ENCODE peak calls at places on chromosomes 3 and 15, in four cellular contexts. One of them, this sample, is unnamed.

GRCh38 chr3:38000242-38000916 is 9.8 kb downstream of the VILL start:
- DNase-seq in neural crest cell: no peak
- DNase-seq in stimulated activated CD8-positive, alpha-beta memory T cell treated with anti-CD3 and anti-CD28 coated beads, Interleukin-15, amount 100 ng/mL, for 4 hours: no peak
- DNase-seq in M059J: no peak
- DNase-seq in this sample: no peak

GRCh38 chr15:57553526-57553925 is 38.2 kb upstream of the MYZAP start:
- DNase-seq in neural crest cell: no peak
- DNase-seq in stimulated activated CD8-positive, alpha-beta memory T cell treated with anti-CD3 and anti-CD28 coated beads, Interleukin-15, amount 100 ng/mL, for 4 hours: no peak
- DNase-seq in M059J: no peak
- DNase-seq in this sample: no peak

GRCh38 chr3:179840985-179841384 is 188.1 kb downstream of the USP13 start:
- DNase-seq in neural crest cell: no peak
- DNase-seq in stimulated activated CD8-positive, alpha-beta memory T cell treated with anti-CD3 and anti-CD28 coated beads, Interleukin-15, amount 100 ng/mL, for 4 hours: no peak
- DNase-seq in M059J: peak
- DNase-seq in this sample: peak

GRCh38 chr15:78691873-78692421 is 50.9 kb upstream of the CHRNB4 start:
- DNase-seq in neural crest cell: no peak
- DNase-seq in stimulated activated CD8-positive, alpha-beta memory T cell treated with anti-CD3 and anti-CD28 coated beads, Interleukin-15, amount 100 ng/mL, for 4 hours: no peak
- DNase-seq in M059J: peak
- DNase-seq in this sample: peak

GRCh38 chr15:70535071-70535954 is 228.0 kb downstream of the UACA start:
- DNase-seq in neural crest cell: no peak
- DNase-seq in stimulated activated CD8-positive, alpha-beta memory T cell treated with anti-CD3 and anti-CD28 coated beads, Interleukin-15, amount 100 ng/mL, for 4 hours: no peak
- DNase-seq in M059J: no peak
- DNase-seq in this sample: no peak

GRCh38 chr3:129820587-129820986 is 72.9 kb downstream of the TMCC1 start:
- DNase-seq in neural crest cell: no peak
- DNase-seq in stimulated activated CD8-positive, alpha-beta memory T cell treated with anti-CD3 and anti-CD28 coated beads, Interleukin-15, amount 100 ng/mL, for 4 hours: no peak
- DNase-seq in M059J: no peak
- DNase-seq in this sample: no peak

GRCh38 chr3:44289882-44290462 is 48.3 kb downstream of the TOPAZ1 start:
- DNase-seq in neural crest cell: no peak
- DNase-seq in stimulated activated CD8-positive, alpha-beta memory T cell treated with anti-CD3 and anti-CD28 coated beads, Interleukin-15, amount 100 ng/mL, for 4 hours: no peak
- DNase-seq in M059J: peak
- DNase-seq in this sample: no peak

GRCh38 chr3:34016925-34017592 is 218.6 kb downstream of the PDCD6IP start:
- DNase-seq in neural crest cell: no peak
- DNase-seq in stimulated activated CD8-positive, alpha-beta memory T cell treated with anti-CD3 and anti-CD28 coated beads, Interleukin-15, amount 100 ng/mL, for 4 hours: no peak
- DNase-seq in M059J: peak
- DNase-seq in this sample: no peak

GRCh38 chr15:38391186-38391585 is 62.7 kb upstream of the FAM98B start:
- DNase-seq in neural crest cell: no peak
- DNase-seq in stimulated activated CD8-positive, alpha-beta memory T cell treated with anti-CD3 and anti-CD28 coated beads, Interleukin-15, amount 100 ng/mL, for 4 hours: no peak
- DNase-seq in M059J: peak
- DNase-seq in this sample: peak

GRCh38 chr3:105367406-105368213 is 901 bp downstream of the ALCAM start:
- DNase-seq in neural crest cell: peak
- DNase-seq in stimulated activated CD8-positive, alpha-beta memory T cell treated with anti-CD3 and anti-CD28 coated beads, Interleukin-15, amount 100 ng/mL, for 4 hours: peak
- DNase-seq in M059J: peak
- DNase-seq in this sample: peak

GRCh38 chr3:129890125-129890524 is 3.4 kb downstream of the TMCC1 start:
- DNase-seq in neural crest cell: no peak
- DNase-seq in stimulated activated CD8-positive, alpha-beta memory T cell treated with anti-CD3 and anti-CD28 coated beads, Interleukin-15, amount 100 ng/mL, for 4 hours: no peak
- DNase-seq in M059J: peak
- DNase-seq in this sample: no peak

GRCh38 chr15:72923304-72923703 is 129.0 kb upstream of the NEO1 start:
- DNase-seq in neural crest cell: no peak
- DNase-seq in stimulated activated CD8-positive, alpha-beta memory T cell treated with anti-CD3 and anti-CD28 coated beads, Interleukin-15, amount 100 ng/mL, for 4 hours: no peak
- DNase-seq in M059J: no peak
- DNase-seq in this sample: peak

GRCh38 chr3:2218375-2218774 is 119.7 kb downstream of the CNTN4 start:
- DNase-seq in neural crest cell: no peak
- DNase-seq in stimulated activated CD8-positive, alpha-beta memory T cell treated with anti-CD3 and anti-CD28 coated beads, Interleukin-15, amount 100 ng/mL, for 4 hours: no peak
- DNase-seq in M059J: no peak
- DNase-seq in this sample: no peak

GRCh38 chr3:71816141-71816540 is 31.2 kb upstream of the PROK2 start:
- DNase-seq in neural crest cell: no peak
- DNase-seq in stimulated activated CD8-positive, alpha-beta memory T cell treated with anti-CD3 and anti-CD28 coated beads, Interleukin-15, amount 100 ng/mL, for 4 hours: no peak
- DNase-seq in M059J: no peak
- DNase-seq in this sample: peak

GRCh38 chr15:67188551-67189218 is 65.8 kb downstream of the AAGAB start:
- DNase-seq in neural crest cell: no peak
- DNase-seq in stimulated activated CD8-positive, alpha-beta memory T cell treated with anti-CD3 and anti-CD28 coated beads, Interleukin-15, amount 100 ng/mL, for 4 hours: no peak
- DNase-seq in M059J: no peak
- DNase-seq in this sample: no peak

GRCh38 chr3:94794563-94794962 is 731.7 kb downstream of the NSUN3 start:
- DNase-seq in neural crest cell: no peak
- DNase-seq in stimulated activated CD8-positive, alpha-beta memory T cell treated with anti-CD3 and anti-CD28 coated beads, Interleukin-15, amount 100 ng/mL, for 4 hours: no peak
- DNase-seq in M059J: no peak
- DNase-seq in this sample: no peak

GRCh38 chr3:134320749-134321148 is 53.5 kb downstream of the AMOTL2 start:
- DNase-seq in neural crest cell: no peak
- DNase-seq in stimulated activated CD8-positive, alpha-beta memory T cell treated with anti-CD3 and anti-CD28 coated beads, Interleukin-15, amount 100 ng/mL, for 4 hours: no peak
- DNase-seq in M059J: peak
- DNase-seq in this sample: peak

GRCh38 chr3:134620476-134621115 is 30.2 kb downstream of the KY start:
- DNase-seq in neural crest cell: no peak
- DNase-seq in stimulated activated CD8-positive, alpha-beta memory T cell treated with anti-CD3 and anti-CD28 coated beads, Interleukin-15, amount 100 ng/mL, for 4 hours: no peak
- DNase-seq in M059J: no peak
- DNase-seq in this sample: no peak

GRCh38 chr15:84832446-84833040 is 15.4 kb downstream of the ALPK3 start:
- DNase-seq in neural crest cell: no peak
- DNase-seq in stimulated activated CD8-positive, alpha-beta memory T cell treated with anti-CD3 and anti-CD28 coated beads, Interleukin-15, amount 100 ng/mL, for 4 hours: no peak
- DNase-seq in M059J: no peak
- DNase-seq in this sample: no peak

GRCh38 chr15:85690546-85691226 is 104.0 kb downstream of the KLHL25 start:
- DNase-seq in neural crest cell: no peak
- DNase-seq in stimulated activated CD8-positive, alpha-beta memory T cell treated with anti-CD3 and anti-CD28 coated beads, Interleukin-15, amount 100 ng/mL, for 4 hours: no peak
- DNase-seq in M059J: no peak
- DNase-seq in this sample: peak

GRCh38 chr3:105093371-105093770 is 273.3 kb upstream of the ALCAM start:
- DNase-seq in neural crest cell: no peak
- DNase-seq in stimulated activated CD8-positive, alpha-beta memory T cell treated with anti-CD3 and anti-CD28 coated beads, Interleukin-15, amount 100 ng/mL, for 4 hours: no peak
- DNase-seq in M059J: no peak
- DNase-seq in this sample: peak

GRCh38 chr3:63245842-63246241 is 32.3 kb upstream of the SYNPR start:
- DNase-seq in neural crest cell: no peak
- DNase-seq in stimulated activated CD8-positive, alpha-beta memory T cell treated with anti-CD3 and anti-CD28 coated beads, Interleukin-15, amount 100 ng/mL, for 4 hours: no peak
- DNase-seq in M059J: no peak
- DNase-seq in this sample: no peak

GRCh38 chr3:99639579-99639978 is 1.2 kb downstream of the COL8A1 start:
- DNase-seq in neural crest cell: no peak
- DNase-seq in stimulated activated CD8-positive, alpha-beta memory T cell treated with anti-CD3 and anti-CD28 coated beads, Interleukin-15, amount 100 ng/mL, for 4 hours: no peak
- DNase-seq in M059J: peak
- DNase-seq in this sample: no peak

GRCh38 chr3:122687298-122687697 is 6.7 kb downstream of the PARP14 start:
- DNase-seq in neural crest cell: no peak
- DNase-seq in stimulated activated CD8-positive, alpha-beta memory T cell treated with anti-CD3 and anti-CD28 coated beads, Interleukin-15, amount 100 ng/mL, for 4 hours: no peak
- DNase-seq in M059J: no peak
- DNase-seq in this sample: no peak

GRCh38 chr3:77479021-77479420 is 439.1 kb downstream of the ROBO2 start:
- DNase-seq in neural crest cell: no peak
- DNase-seq in stimulated activated CD8-positive, alpha-beta memory T cell treated with anti-CD3 and anti-CD28 coated beads, Interleukin-15, amount 100 ng/mL, for 4 hours: no peak
- DNase-seq in M059J: no peak
- DNase-seq in this sample: no peak

GRCh38 chr15:85751731-85752421 is 42.8 kb downstream of the KLHL25 start:
- DNase-seq in neural crest cell: peak
- DNase-seq in stimulated activated CD8-positive, alpha-beta memory T cell treated with anti-CD3 and anti-CD28 coated beads, Interleukin-15, amount 100 ng/mL, for 4 hours: no peak
- DNase-seq in M059J: no peak
- DNase-seq in this sample: no peak

GRCh38 chr3:3027976-3028567 is 82.1 kb downstream of the IL5RA start:
- DNase-seq in neural crest cell: no peak
- DNase-seq in stimulated activated CD8-positive, alpha-beta memory T cell treated with anti-CD3 and anti-CD28 coated beads, Interleukin-15, amount 100 ng/mL, for 4 hours: no peak
- DNase-seq in M059J: no peak
- DNase-seq in this sample: no peak